ENCODE peak calls at places on chromosomes 12 and 14, in eight cellular contexts. W is uterus, F is IMR-90, V is body of pancreas, E is breast epithelium, M is transverse colon, Q is HepG2, Z is sigmoid colon. H is an unnamed sample.

GRCh38 chr14:30873308-30874119 is 845 bp upstream of the COCH start:
- DNase-seq in E (no peak), Q (no peak), F (no peak), Z (no peak), M (no peak), V (no peak), W (no peak), H (no peak)

GRCh38 chr12:43896496-43896895 is 60.6 kb downstream of the TMEM117 start:
- DNase-seq in W (no peak), Q (no peak), Z (no peak), F (no peak), M (no peak), V (no peak), E (no peak), H (no peak)

GRCh38 chr14:96275182-96276112 is 19.4 kb downstream of the BDKRB1 start:
- DNase-seq in W (peak), F (peak), Z (peak), Q (peak), E (peak), V (peak), M (peak), H (peak)

GRCh38 chr12:113194971-113195391 is 9.5 kb downstream of the RITA1 start:
- DNase-seq in E (no peak), Z (no peak), Q (no peak), M (no peak), V (no peak), W (no peak), F (peak), H (no peak)

GRCh38 chr12:47080725-47081502 is 1.2 kb upstream of the AMIGO2 start:
- DNase-seq in Q (no peak), F (peak), E (peak), M (peak), V (peak), W (peak), Z (peak), H (peak)

GRCh38 chr12:25694072-25694471 is 141.0 kb upstream of the LMNTD1 start:
- DNase-seq in V (no peak), F (peak), Q (peak), M (no peak), W (peak), Z (no peak), E (no peak), H (no peak)

GRCh38 chr12:47223848-47224213 is 144.1 kb upstream of the AMIGO2 start:
- DNase-seq in E (no peak), M (peak), Z (no peak), F (peak), V (peak), Q (peak), W (peak), H (no peak)

GRCh38 chr14:69050235-69051184 is 71.4 kb upstream of the ACTN1 start:
- DNase-seq in M (no peak), V (no peak), F (no peak), Q (no peak), Z (no peak), E (no peak), W (no peak), H (no peak)

GRCh38 chr12:5915511-5915910 is 29.5 kb downstream of the ANO2 start:
- DNase-seq in F (no peak), V (no peak), E (no peak), W (no peak), M (no peak), Q (no peak), Z (no peak), H (no peak)

GRCh38 chr14:94143239-94143638 is 13.8 kb upstream of the IFI27L2 start:
- DNase-seq in Z (no peak), E (no peak), W (no peak), Q (peak), F (no peak), M (no peak), V (no peak), H (peak)

GRCh38 chr12:24600996-24601395 is 347.9 kb downstream of the BCAT1 start:
- DNase-seq in M (no peak), F (peak), W (no peak), E (no peak), Z (no peak), Q (no peak), V (no peak), H (no peak)

GRCh38 chr14:92649934-92650545 is 98.4 kb downstream of the LGMN start:
- DNase-seq in M (peak), Q (no peak), W (peak), E (peak), V (peak), Z (peak), F (peak), H (no peak)

GRCh38 chr12:127351481-127352010 is 915.4 kb upstream of the TMEM132C start:
- DNase-seq in E (no peak), Q (no peak), Z (no peak), V (no peak), W (no peak), F (no peak), M (no peak), H (no peak)

GRCh38 chr14:71319646-71320045 is 412.4 kb downstream of the PCNX1 start:
- DNase-seq in Q (no peak), M (no peak), F (peak), V (no peak), E (peak), W (peak), Z (no peak), H (peak)

GRCh38 chr14:23675906-23676305 is 39.7 kb downstream of the DHRS2 start:
- DNase-seq in M (no peak), W (no peak), Z (no peak), F (no peak), V (no peak), Q (no peak), E (no peak), H (no peak)

GRCh38 chr12:28190321-28191017 is at the start of gene CCDC91:
- DNase-seq in Q (peak), E (peak), M (peak), Z (peak), F (peak), W (peak), V (peak), H (peak)
- TF ChIP-seq POLR2A in Q (peak), E (no peak), M (peak), Z (no peak), F (peak), W (peak), V (peak), H (peak)

GRCh38 chr12:108637222-108637621 is 3.5 kb upstream of the SELPLG start:
- DNase-seq in E (no peak), W (no peak), Z (no peak), M (no peak), F (no peak), V (no peak), Q (no peak), H (no peak)
- TF ChIP-seq POLR2A in E (no peak), W (no peak), Z (no peak), M (no peak), F (no peak), V (no peak), Q (no peak), H (no peak)

GRCh38 chr12:54282949-54283593 is 2.5 kb downstream of the HNRNPA1 start:
- DNase-seq in V (peak), M (peak), W (no peak), E (no peak), Q (no peak), F (no peak), Z (no peak), H (peak)

GRCh38 chr12:54292083-54292930 is 8.5 kb downstream of the NFE2 start:
- DNase-seq in Z (no peak), W (no peak), F (no peak), E (no peak), Q (no peak), V (no peak), M (no peak), H (no peak)

GRCh38 chr12:54286042-54286931 is 5.8 kb downstream of the HNRNPA1 start:
- DNase-seq in W (no peak), Z (no peak), E (no peak), M (no peak), F (no peak), V (no peak), Q (no peak), H (peak)

GRCh38 chr12:54285150-54286041 is 4.9 kb downstream of the HNRNPA1 start:
- DNase-seq in F (no peak), E (no peak), Q (no peak), Z (no peak), V (no peak), M (no peak), W (no peak), H (no peak)

DNA sequence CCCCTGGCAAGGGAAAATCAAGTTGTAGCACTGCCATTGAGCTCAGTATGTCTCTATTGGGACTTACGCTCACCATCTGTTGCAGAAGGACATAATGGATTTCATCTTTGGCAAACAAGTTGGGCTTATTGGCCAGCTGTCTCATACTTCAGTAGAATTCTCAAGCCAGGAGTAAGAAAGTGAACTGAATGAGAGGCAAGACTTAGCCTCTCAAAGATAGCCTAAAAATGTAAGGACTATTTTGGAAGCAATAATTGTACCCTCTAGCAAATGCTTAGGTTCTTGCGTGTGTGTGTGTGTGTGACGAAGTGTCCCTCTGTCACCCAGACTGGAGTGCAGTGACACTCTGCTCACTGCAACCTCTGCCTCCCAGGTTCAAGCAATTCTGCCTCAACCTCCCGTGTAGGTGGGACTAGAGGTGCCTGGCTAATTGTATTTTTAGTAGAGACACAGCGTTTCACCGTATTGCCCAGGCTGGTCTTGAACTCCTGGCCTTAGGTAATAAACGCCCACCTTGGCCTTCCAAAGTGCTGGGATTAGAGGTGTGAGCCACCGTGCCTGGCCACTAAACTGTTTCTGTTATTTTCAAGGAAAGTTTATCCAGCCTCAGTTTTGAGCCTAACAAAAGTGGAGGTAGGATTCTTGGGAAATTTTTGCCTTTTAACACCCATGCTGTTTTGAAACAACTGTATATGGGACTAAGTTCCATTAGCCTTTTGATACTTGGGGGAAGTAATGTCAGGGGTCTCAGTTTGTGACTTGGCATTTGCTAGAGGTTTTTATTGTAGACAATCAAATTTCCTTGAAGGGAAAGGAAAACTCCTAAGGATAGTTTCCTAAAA is 7.0 kb downstream of the HNRNPA1 start:
- DNase-seq in M (no peak), Q (no peak), W (no peak), V (no peak), Z (no peak), E (no peak), F (no peak), H (peak)
- TF ChIP-seq POLR2A in M (no peak), Q (peak), W (no peak), V (no peak), Z (no peak), E (no peak), F (no peak), H (peak)

GRCh38 chr14:104732355-104732804 is 8.4 kb downstream of the ADSS1 start:
- DNase-seq in Q (no peak), F (no peak), V (peak), E (no peak), M (peak), W (no peak), Z (no peak), H (no peak)
- TF ChIP-seq POLR2A in Q (no peak), F (no peak), V (no peak), E (no peak), M (no peak), W (no peak), Z (no peak), H (no peak)

GRCh38 chr14:75254901-75255300 is 23.7 kb upstream of the FOS start:
- DNase-seq in F (no peak), W (no peak), E (peak), Z (no peak), M (peak), V (no peak), Q (no peak), H (no peak)

GRCh38 chr14:75257241-75257640 is 21.4 kb upstream of the FOS start:
- DNase-seq in F (peak), M (no peak), E (no peak), V (no peak), Z (no peak), W (no peak), Q (no peak), H (no peak)

GRCh38 chr14:75252254-75252837 is 26.3 kb upstream of the FOS start:
- DNase-seq in V (peak), E (no peak), M (peak), F (no peak), Q (no peak), Z (no peak), W (no peak), H (no peak)

GRCh38 chr14:75250800-75251199 is 27.8 kb upstream of the FOS start:
- DNase-seq in M (no peak), Q (no peak), E (no peak), V (no peak), Z (no peak), W (no peak), F (no peak), H (no peak)

DNA sequence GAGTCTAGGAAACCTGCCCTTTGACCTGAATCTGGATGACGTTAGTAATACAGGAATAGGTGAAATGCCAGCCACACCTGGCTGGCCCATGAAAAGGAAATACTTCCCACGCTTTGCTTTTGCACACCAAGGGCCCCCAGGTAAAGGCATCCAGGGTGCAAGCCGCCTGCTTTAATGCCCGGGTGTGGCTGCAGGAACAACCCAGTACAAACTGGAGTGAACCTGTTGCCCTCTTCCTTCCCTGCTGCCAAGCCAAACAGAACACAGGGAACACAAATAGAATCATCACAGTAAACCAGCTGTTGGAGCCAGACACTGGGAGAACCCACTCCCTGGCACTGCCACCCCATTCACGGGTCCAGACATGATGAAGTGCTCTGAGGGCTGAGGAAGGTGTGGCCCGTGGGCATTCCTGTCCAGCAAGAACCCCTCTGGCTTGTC is 24.2 kb upstream of the FOS start:
- DNase-seq in E (peak), W (no peak), F (no peak), M (peak), Q (no peak), V (peak), Z (no peak), H (no peak)
- TF ChIP-seq POLR2A in E (no peak), W (no peak), F (no peak), M (peak), Q (no peak), V (peak), Z (peak), H (no peak)

GRCh38 chr12:118372541-118373495 is at the start of gene TAOK3:
- DNase-seq in V (peak), F (peak), Q (peak), Z (peak), M (peak), E (peak), W (peak), H (peak)
- TF ChIP-seq POLR2A in V (peak), F (peak), Q (peak), Z (peak), M (peak), E (peak), W (peak), H (peak)

GRCh38 chr14:55274144-55274543 is 2.9 kb downstream of the FBXO34 start:
- DNase-seq in F (no peak), M (no peak), Z (no peak), Q (no peak), W (no peak), E (no peak), V (no peak), H (peak)

GRCh38 chr14:55272922-55273321 is 1.7 kb downstream of the FBXO34 start:
- DNase-seq in F (no peak), Q (no peak), W (no peak), V (no peak), E (no peak), M (no peak), Z (no peak), H (peak)

GRCh38 chr14:55272415-55272786 is 1.2 kb downstream of the FBXO34 start:
- DNase-seq in Z (no peak), E (no peak), F (no peak), V (no peak), Q (no peak), W (no peak), M (no peak), H (peak)

GRCh38 chr14:55271572-55272414 is 572 bp downstream of the FBXO34 start:
- DNase-seq in M (peak), F (peak), V (peak), E (peak), Q (peak), W (peak), Z (peak), H (peak)

DNA sequence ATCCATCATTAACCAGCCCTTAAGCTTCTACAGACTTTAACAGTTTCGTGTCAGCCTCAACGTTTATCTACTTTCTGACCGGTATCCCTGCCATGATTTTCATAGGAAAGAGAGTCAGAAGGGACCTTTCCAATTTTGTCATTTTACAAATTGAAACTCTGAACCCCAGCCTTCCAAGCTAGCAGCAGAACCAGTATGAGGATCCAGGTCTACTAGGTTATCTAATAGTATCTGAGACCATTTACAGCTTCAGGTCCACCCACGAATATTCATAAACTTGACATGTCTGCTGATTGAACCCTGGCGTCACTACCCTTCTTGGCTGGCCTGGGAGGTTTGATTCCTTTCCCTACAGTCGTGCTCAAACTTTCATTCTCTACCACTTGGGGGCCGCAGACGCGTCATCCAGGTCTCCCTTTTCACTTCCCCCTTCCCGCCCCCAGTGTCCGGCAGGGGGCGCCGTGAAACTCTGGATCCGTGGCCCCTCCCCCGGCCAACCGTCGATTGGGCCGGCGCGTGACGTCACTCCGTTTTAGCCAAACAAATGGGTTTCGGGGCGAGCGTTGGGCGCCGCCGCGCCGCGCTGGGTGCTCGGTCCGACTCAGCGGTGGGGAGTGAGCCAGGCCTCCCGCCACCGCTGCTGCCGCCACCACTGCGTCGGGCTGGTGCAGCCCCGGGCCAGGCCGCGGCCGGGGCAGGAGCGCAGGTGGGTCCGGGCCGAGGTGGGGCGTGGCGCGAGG is at the start of gene FBXO34:
- DNase-seq in W (peak), E (peak), Q (peak), F (peak), M (peak), Z (peak), V (peak), H (peak)
- TF ChIP-seq POLR2A in W (peak), E (peak), Q (peak), F (peak), M (peak), Z (peak), V (peak), H (peak)

GRCh38 chr12:53255993-53256392 is 12.1 kb upstream of the ESPL1 start:
- DNase-seq in Q (no peak), V (no peak), M (no peak), E (no peak), F (no peak), W (no peak), Z (no peak), H (no peak)

GRCh38 chr12:53254816-53255545 is 13.1 kb upstream of the ESPL1 start:
- DNase-seq in Q (no peak), M (no peak), Z (no peak), W (no peak), V (no peak), E (no peak), F (no peak), H (no peak)

GRCh38 chr12:53253298-53253697 is 14.8 kb upstream of the ESPL1 start:
- DNase-seq in W (no peak), F (no peak), V (no peak), E (no peak), Z (no peak), Q (no peak), M (no peak), H (no peak)

GRCh38 chr12:53252349-53252916 is 15.7 kb upstream of the ESPL1 start:
- DNase-seq in Z (peak), F (no peak), Q (no peak), M (peak), V (peak), W (no peak), E (peak), H (peak)

GRCh38 chr12:53251477-53252348 is 16.4 kb upstream of the ESPL1 start:
- DNase-seq in Z (peak), M (peak), V (peak), F (peak), E (peak), W (peak), Q (peak), H (peak)
- TF ChIP-seq POLR2A in Z (peak), M (peak), V (no peak), F (peak), E (no peak), W (no peak), Q (peak), H (peak)

DNA sequence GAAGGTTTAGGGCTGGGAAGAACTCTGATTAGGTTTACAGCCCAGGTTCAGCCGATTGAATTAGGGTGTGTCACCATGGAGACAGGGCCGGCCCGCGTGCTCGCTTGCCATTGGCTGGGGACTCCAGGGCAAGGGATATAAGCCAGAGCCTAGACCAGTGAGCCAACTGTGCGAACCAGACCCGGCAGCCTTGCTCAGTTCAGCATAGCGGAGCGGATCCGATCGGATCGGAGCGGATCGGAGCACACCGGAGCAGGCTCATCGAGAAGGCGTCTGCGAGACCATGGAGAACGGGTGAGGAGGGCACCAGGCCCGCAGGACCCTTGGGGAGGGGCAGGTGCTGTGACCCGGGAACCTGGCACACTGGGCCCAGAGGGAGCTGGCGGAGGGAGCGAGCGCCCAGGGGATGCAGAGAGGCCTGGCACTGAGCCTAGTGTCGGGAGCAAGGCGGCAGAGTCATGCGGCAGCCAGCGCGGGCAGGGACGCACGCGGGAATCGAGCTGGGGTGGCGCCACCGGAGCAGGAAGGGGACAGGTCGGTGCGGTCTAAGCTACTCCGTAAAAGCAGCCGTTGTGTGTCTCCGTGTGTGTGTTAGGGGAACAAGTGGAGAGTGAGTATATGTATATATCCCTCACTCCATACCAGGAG is at the start of gene PNP:
- DNase-seq in V (peak), Q (peak), E (peak), M (peak), W (peak), F (peak), Z (peak), H (peak)
- TF ChIP-seq POLR2A in V (peak), Q (peak), E (peak), M (peak), W (peak), F (peak), Z (peak), H (peak)

H was measured in erythroblast.